ENCODE peak calls at places on chromosomes 16 and 17, in four cellular contexts. R is CD8-positive, alpha-beta T cell; Z is mucosa of gallbladder; C is Caki2. U is an unnamed sample.

GRCh38 chr17:31744541-31744951 is 114.5 kb downstream of the COPRS start:
- DNase-seq in R (no peak), Z (no peak), C (no peak), U (no peak)

GRCh38 chr17:4522661-4523060 is 24.0 kb downstream of the SPNS2 start:
- DNase-seq in R (no peak), Z (no peak), C (no peak), U (no peak)

GRCh38 chr17:42107597-42108576 is 4.6 kb downstream of the DHX58 start:
- DNase-seq in R (peak), Z (peak), C (no peak), U (peak)

GRCh38 chr17:3647769-3648540 is 11.4 kb downstream of the CTNS start:
- DNase-seq in R (no peak), Z (peak), C (peak), U (peak)

GRCh38 chr16:74199066-74199841 is 97.4 kb upstream of the PSMD7 start:
- DNase-seq in R (no peak), Z (no peak), C (no peak), U (no peak)

GRCh38 chr17:34382586-34383224 is 19.7 kb upstream of the CCL1 start:
- DNase-seq in R (no peak), Z (no peak), C (no peak), U (no peak)

GRCh38 chr17:41835800-41836549 is at the start of gene NT5C3B:
- DNase-seq in R (peak), Z (peak), C (peak), U (no peak)

GRCh38 chr17:372157-373152 is 19.8 kb upstream of the RPH3AL start:
- DNase-seq in R (no peak), Z (no peak), C (no peak), U (no peak)

GRCh38 chr17:29574732-29575510 is 6.4 kb downstream of the TP53I13 start:
- DNase-seq in R (no peak), Z (peak), C (no peak), U (no peak)

GRCh38 chr17:46827274-46827673 is 8.8 kb upstream of the WNT3 start:
- DNase-seq in R (no peak), Z (no peak), C (no peak), U (no peak)

GRCh38 chr16:81137012-81137335 is 40.8 kb upstream of the GCSH start:
- DNase-seq in R (no peak), Z (peak), C (no peak), U (no peak)

GRCh38 chr16:5678371-5678770 is 580.8 kb upstream of the EEF2KMT start:
- DNase-seq in R (no peak), Z (peak), C (peak), U (no peak)

U was measured in astrocyte.